ENCODE peak calls at places on chromosome 18, in ten cellular contexts. X is HEK293T; I is lower leg skin; M is hypothalamus; S is CD8-positive, alpha-beta memory T cell; N is activated naive CD4-positive, alpha-beta T cell treated with anti-CD3 and anti-CD28 coated beads for 36 hours; W is NCI-H2029; Y is MV-4-11; V is T-helper 9 cell; F is hepatocyte. E is an unnamed sample.

GRCh38 chr18:35131387-35132283 is 90.4 kb downstream of the MAPRE2 start:
- DNase-seq in S (no peak), N (no peak), I (no peak), W (no peak), V (no peak), M (peak; percentile 8), F (no peak), X (no peak), Y (no peak), E (no peak)

GRCh38 chr18:41617592-41617991 is 337.4 kb upstream of the PIK3C3 start:
- DNase-seq in M (no peak), Y (no peak), S (no peak), X (no peak), V (no peak), W (no peak), F (no peak), N (no peak), I (no peak), E (no peak)

GRCh38 chr18:79582978-79583377 is 96.6 kb upstream of the CTDP1 start:
- DNase-seq in N (no peak), V (no peak), S (no peak), W (no peak), F (no peak), Y (no peak), X (no peak), I (no peak), M (no peak), E (no peak)

GRCh38 chr18:73839441-73839840 is 308.2 kb downstream of the FBXO15 start:
- DNase-seq in X (no peak), V (no peak), W (no peak), F (no peak), M (no peak), Y (no peak), I (no peak), S (no peak), N (no peak), E (no peak)

GRCh38 chr18:40911582-40912254 is 1043.3 kb upstream of the PIK3C3 start:
- DNase-seq in I (no peak), S (no peak), F (no peak), M (no peak), Y (no peak), X (no peak), W (no peak), V (no peak), N (no peak), E (peak; percentile 34)

GRCh38 chr18:36297419-36298112 is at the start of gene FHOD3:
- DNase-seq in N (peak; percentile 8), F (peak; percentile 67), W (peak; percentile 18), Y (no peak), I (no peak), M (no peak), X (peak; percentile 95), V (no peak), S (no peak), E (peak; percentile 47)

GRCh38 chr18:13612111-13612997 is 114.0 kb downstream of the FAM210A start:
- DNase-seq in N (peak; percentile 81), M (no peak), S (peak; percentile 66), F (no peak), Y (peak; percentile 82), X (no peak), I (no peak), V (peak; percentile 68), W (no peak), E (no peak)

GRCh38 chr18:32735781-32736180 is 37.0 kb downstream of the KLHL14 start:
- DNase-seq in F (peak; percentile 10), V (no peak), M (no peak), Y (no peak), X (no peak), S (no peak), W (peak; percentile 56), I (no peak), N (no peak), E (peak; percentile 56)

GRCh38 chr18:6054443-6054842 is 159.1 kb upstream of the TMEM200C start:
- DNase-seq in S (no peak), N (no peak), M (no peak), I (no peak), Y (no peak), V (no peak), W (peak; percentile 4), F (no peak), X (no peak), E (no peak)

GRCh38 chr18:36186461-36187137 is 698 bp upstream of the MOCOS start:
- DNase-seq in F (peak; percentile 43), Y (no peak), I (peak; percentile 86), S (peak; percentile 10), N (peak; percentile 57), X (peak; percentile 60), W (no peak), V (no peak), M (no peak), E (peak; percentile 13)

GRCh38 chr18:25896178-25896780 is 194.1 kb downstream of the SS18 start:
- DNase-seq in V (no peak), M (no peak), S (no peak), X (peak; percentile 70), Y (peak; percentile 42), W (peak; percentile 25), I (no peak), N (peak; percentile 49), F (peak; percentile 68), E (peak; percentile 65)

GRCh38 chr18:78670778-78671405 is 308.7 kb upstream of the SALL3 start:
- DNase-seq in Y (no peak), V (no peak), I (peak; percentile 73), M (no peak), S (no peak), W (no peak), X (no peak), F (no peak), N (no peak), E (no peak)

GRCh38 chr18:76414936-76415621 is 80.0 kb downstream of the ZNF516 start:
- DNase-seq in S (no peak), W (no peak), X (no peak), F (no peak), Y (no peak), I (peak; percentile 58), M (no peak), V (no peak), N (no peak), E (no peak)

GRCh38 chr18:35334821-35335220 is 9.4 kb downstream of the ZNF24 start:
- DNase-seq in N (no peak), S (no peak), X (no peak), F (no peak), V (no peak), W (no peak), M (no peak), I (no peak), Y (no peak), E (peak; percentile 10)

GRCh38 chr18:62324917-62325805 is at the start of gene TNFRSF11A:
- DNase-seq in X (peak; percentile 76), S (peak; percentile 51), F (peak; percentile 83), M (no peak), I (no peak), N (peak; percentile 73), V (peak; percentile 55), W (no peak), Y (no peak), E (peak; percentile 71)

GRCh38 chr18:63831080-63831788 is 56.0 kb downstream of the SERPINB7 start:
- DNase-seq in I (no peak), F (no peak), S (no peak), X (no peak), Y (peak; percentile 84), W (no peak), V (no peak), N (no peak), M (no peak), E (peak; percentile 82)

GRCh38 chr18:63956755-63957154 is 7.7 kb downstream of the HMSD start:
- DNase-seq in W (no peak), N (no peak), V (no peak), I (no peak), M (no peak), Y (no peak), F (no peak), S (no peak), X (no peak), E (peak; percentile 54)

GRCh38 chr18:44740000-44740399 is 59.3 kb downstream of the SETBP1 start:
- DNase-seq in F (no peak), M (no peak), X (no peak), W (peak; percentile 27), V (no peak), I (no peak), N (no peak), S (no peak), Y (no peak), E (peak; percentile 63)

GRCh38 chr18:78986018-78986481 is 6.4 kb downstream of the SALL3 start:
- DNase-seq in I (peak; percentile 29), S (no peak), Y (no peak), W (no peak), V (no peak), M (no peak), F (peak; percentile 66), X (peak; percentile 46), N (peak; percentile 41), E (peak; percentile 25)

E was measured in PC-3.